ENCODE peak calls at places on chromosomes 13 and 19, in eight cellular contexts. I, O, V, R, L, M, D and H are unnamed samples.
A peak's percentile ranks its signal among the peaks of the same experiment; 100 is the strongest.

GRCh38 chr13:23044906-23045305 is 135.9 kb upstream of the SGCG start:
- DNase-seq in I (no peak), O (no peak), V (no peak), R (no peak), L (no peak), M (no peak), D (no peak), H (no peak)

GRCh38 chr19:55677572-55678028 is 2.6 kb downstream of the EPN1 start:
- DNase-seq in I (no peak), O (no peak), V (no peak), R (no peak), L (no peak), M (no peak), D (no peak), H (no peak)

GRCh38 chr19:9018163-9018875 is 8.1 kb upstream of the MUC16 start:
- DNase-seq in I (no peak), O (no peak), V (no peak), R (no peak), L (no peak), M (no peak), D (peak; percentile 23), H (no peak)

GRCh38 chr13:99981115-99982020 is at the start of gene ZIC2:
- DNase-seq in I (no peak), O (no peak), V (no peak), R (peak; percentile 85), L (no peak), M (peak; percentile 49), D (peak; percentile 30), H (no peak)

GRCh38 chr13:49220856-49221614 is 897 bp downstream of the MLNR start:
- DNase-seq in I (no peak), O (no peak), V (peak; percentile 16), R (peak; percentile 41), L (no peak), M (peak; percentile 26), D (no peak), H (no peak)

GRCh38 chr19:57167385-57167784 is at the start of gene DUXA:
- DNase-seq in I (no peak), O (no peak), V (no peak), R (no peak), L (no peak), M (no peak), D (no peak), H (no peak)

GRCh38 chr13:31982124-31982523 is 49.5 kb upstream of the FRY start:
- DNase-seq in I (no peak), O (no peak), V (no peak), R (no peak), L (no peak), M (no peak), D (peak; percentile 27), H (no peak)

GRCh38 chr13:55613429-55614187 is 1527.1 kb upstream of the PRR20A start:
- DNase-seq in I (no peak), O (no peak), V (no peak), R (no peak), L (no peak), M (no peak), D (no peak), H (no peak)

GRCh38 chr13:25300861-25301346 is 521 bp upstream of the NUP58 start:
- DNase-seq in I (peak; percentile 28), O (no peak), V (peak; percentile 46), R (peak; percentile 32), L (no peak), M (no peak), D (no peak), H (no peak)

GRCh38 chr13:92951273-92951820 is 275.3 kb upstream of the GPC6 start:
- DNase-seq in I (no peak), O (no peak), V (no peak), R (no peak), L (no peak), M (no peak), D (peak; percentile 45), H (no peak)

GRCh38 chr19:4687396-4687795 is 17.3 kb upstream of the MYDGF start:
- DNase-seq in I (no peak), O (no peak), V (no peak), R (no peak), L (no peak), M (no peak), D (no peak), H (no peak)

GRCh38 chr13:47903836-47904235 is 97.2 kb downstream of the SUCLA2 start:
- DNase-seq in I (no peak), O (no peak), V (no peak), R (no peak), L (no peak), M (no peak), D (peak; percentile 47), H (no peak)

GRCh38 chr19:4800591-4801081 is 9.1 kb downstream of the FEM1A start:
- DNase-seq in I (no peak), O (no peak), V (peak; percentile 63), R (no peak), L (peak; percentile 96), M (no peak), D (no peak), H (no peak)

GRCh38 chr13:94351292-94352000 is 128.0 kb downstream of the DCT start:
- DNase-seq in I (no peak), O (no peak), V (no peak), R (no peak), L (no peak), M (no peak), D (peak; percentile 84), H (peak; percentile 46)

GRCh38 chr13:97113231-97114001 is 108.7 kb upstream of the MBNL2 start:
- DNase-seq in I (no peak), O (no peak), V (no peak), R (no peak), L (no peak), M (no peak), D (no peak), H (no peak)

GRCh38 chr19:46722421-46723022 is 5.6 kb upstream of the PRKD2 start:
- DNase-seq in I (no peak), O (no peak), V (no peak), R (no peak), L (no peak), M (no peak), D (no peak), H (no peak)

GRCh38 chr13:20118268-20119140 is 42.3 kb downstream of the GJA3 start:
- DNase-seq in I (peak; percentile 71), O (no peak), V (peak; percentile 73), R (peak; percentile 70), L (no peak), M (no peak), D (peak; percentile 36), H (no peak)

GRCh38 chr19:54875506-54875905 is 1.5 kb downstream of the FCAR start:
- DNase-seq in I (no peak), O (no peak), V (no peak), R (no peak), L (no peak), M (no peak), D (no peak), H (no peak)

GRCh38 chr13:53254495-53254894 is 225.9 kb downstream of the OLFM4 start:
- DNase-seq in I (no peak), O (no peak), V (no peak), R (peak; percentile 34), L (no peak), M (no peak), D (no peak), H (no peak)

GRCh38 chr13:27953671-27954405 is 15.3 kb downstream of the CDX2 start:
- DNase-seq in I (peak; percentile 61), O (no peak), V (peak; percentile 74), R (peak; percentile 88), L (no peak), M (no peak), D (peak; percentile 14), H (peak; percentile 33)

GRCh38 chr19:36916991-36917390 is 859 bp downstream of the ZNF568 start:
- DNase-seq in I (no peak), O (no peak), V (no peak), R (no peak), L (no peak), M (no peak), D (peak; percentile 47), H (peak; percentile 18)

DNA sequence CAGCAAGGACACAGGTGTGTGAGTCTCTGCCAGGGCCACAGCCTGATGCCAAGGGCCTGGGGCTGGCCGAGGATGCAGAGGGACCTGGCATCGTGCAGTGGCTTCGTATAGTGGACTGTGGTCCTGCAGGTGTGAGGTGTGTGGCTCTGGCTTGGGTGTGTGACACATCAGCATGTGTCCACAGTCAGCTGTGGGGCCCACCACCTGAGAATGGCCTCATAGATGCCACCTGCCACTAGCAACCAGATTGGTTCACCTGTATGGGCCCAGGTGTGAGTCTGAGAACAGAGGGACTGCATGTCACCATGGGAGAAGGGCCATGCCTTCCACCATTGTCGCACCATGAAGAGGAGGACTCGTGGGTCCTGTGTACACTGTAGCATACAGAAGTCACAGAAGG is 2.4 kb downstream of the PPP1R14A start:
- DNase-seq in I (no peak), O (no peak), V (no peak), R (no peak), L (no peak), M (no peak), D (no peak), H (no peak)
- H3K4me1 ChIP-seq in I (peaks cover 24% of the 10 kb centered on the region), O (peaks cover 20% of the 10 kb centered on the region), V (peaks cover 77% of the 10 kb centered on the region), R (peaks cover 3% of the 10 kb centered on the region), L (no peaks in the 10 kb centered on the region), M (no peaks in the 10 kb centered on the region), D (peaks cover 15% of the 10 kb centered on the region), H (peaks cover 7% of the 10 kb centered on the region)

DNA sequence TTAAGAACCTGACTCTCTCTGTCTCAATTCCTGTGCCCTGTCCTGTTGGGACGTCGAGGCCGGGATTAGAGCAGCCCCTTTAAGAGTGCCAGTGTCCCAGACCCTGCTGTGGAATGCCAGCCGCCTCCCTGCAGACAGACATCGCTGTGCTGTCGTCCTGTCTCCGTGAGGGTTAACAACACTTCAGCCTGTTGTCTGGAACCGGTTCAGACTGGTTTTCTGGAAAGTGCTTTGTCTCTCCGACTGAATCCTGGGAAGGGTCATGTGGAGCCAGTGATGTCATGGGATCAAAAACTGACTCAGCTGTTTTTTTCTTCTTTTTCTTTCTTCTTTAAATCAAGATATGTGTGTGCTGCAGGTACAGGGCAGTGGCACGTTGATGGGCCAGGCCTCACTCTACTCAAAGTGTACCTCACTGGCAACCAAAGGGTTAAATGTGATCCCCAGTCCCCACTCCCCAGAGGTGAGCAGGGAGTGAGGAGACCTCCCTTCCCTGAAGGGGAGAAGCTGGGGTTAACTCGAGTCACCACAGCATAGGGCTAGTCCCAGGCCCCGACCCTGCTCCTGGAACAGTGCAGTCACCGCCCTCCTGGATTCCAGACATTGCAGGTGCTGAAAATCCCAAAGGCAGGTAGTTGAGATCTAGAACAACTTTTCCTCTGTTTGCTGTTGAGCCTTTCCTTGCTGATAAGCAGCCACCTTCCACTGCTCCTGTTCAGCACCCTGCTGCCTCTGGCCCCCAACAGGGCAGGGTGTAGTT is 50.8 kb downstream of the TSSK6 start:
- DNase-seq in I (peak; percentile 42), O (no peak), V (no peak), R (no peak), L (no peak), M (no peak), D (peak; percentile 62), H (peak; percentile 77)
- H3K27ac ChIP-seq in I (no peak overlapping the region), O (peak overlapping the region; percentile 82), V (no peak overlapping the region), R (peak overlapping the region; percentile 10), L (peak overlapping the region; percentile 81), M (peak overlapping the region; percentile 72), D (peak overlapping the region; percentile 77), H (peak overlapping the region; percentile 35)

GRCh38 chr19:42313096-42313839 is at the start of gene TMEM145:
- DNase-seq in I (peak; percentile 21), O (no peak), V (no peak), R (peak; percentile 73), L (no peak), M (no peak), D (peak; percentile 41), H (peak; percentile 20)
- TF ChIP-seq CTCF in I (peak; percentile 16), O (no peak), V (no peak), R (peak; percentile 30), L (no peak), M (peak; percentile 40), D (no peak), H (peak; percentile 34)

GRCh38 chr19:1265611-1266115 is 3.5 kb upstream of the CIRBP start:
- DNase-seq in I (no peak), O (peak; percentile 87), V (peak; percentile 73), R (no peak), L (no peak), M (peak; percentile 94), D (peak; percentile 62), H (no peak)
- H3K4me1 ChIP-seq in I (peaks cover 30% of the 10 kb centered on the region), O (peaks cover 49% of the 10 kb centered on the region), V (peaks cover 70% of the 10 kb centered on the region), R (peaks cover 4% of the 10 kb centered on the region), L (peaks cover 56% of the 10 kb centered on the region), M (no peaks in the 10 kb centered on the region), D (peaks cover 66% of the 10 kb centered on the region), H (peaks cover 9% of the 10 kb centered on the region)